ENCODE peak calls at places on chromosomes 12 and 14, in eight cellular contexts. U, V, L, Y, K, G, S and R are unnamed samples. For H3K9me3, the result is how much of the 10 kb centered on the place peaks cover.

GRCh38 chr12:110754101-110754793 is 11.6 kb upstream of the PPP1CC start:
- DNase-seq in U (no peak), V (no peak), L (no peak), Y (no peak), K (no peak), G (no peak), S (no peak), R (no peak)

GRCh38 chr14:102088012-102088792 is 1.4 kb upstream of the HSP90AA1 start:
- DNase-seq in U (no peak), V (peak), L (peak), Y (no peak), K (no peak), G (no peak), S (peak), R (no peak)

GRCh38 chr14:55845963-55846851 is 266.2 kb downstream of the KTN1 start:
- DNase-seq in U (peak), V (no peak), L (no peak), Y (no peak), K (no peak), G (no peak), S (no peak), R (no peak)

GRCh38 chr12:79422060-79422812 is 268.5 kb downstream of the PAWR start:
- DNase-seq in U (peak), V (no peak), L (no peak), Y (no peak), K (no peak), G (no peak), S (no peak), R (peak)

GRCh38 chr12:132169376-132169775 is 25.1 kb downstream of the NOC4L start:
- DNase-seq in U (no peak), V (no peak), L (no peak), Y (no peak), K (no peak), G (no peak), S (no peak), R (no peak)

GRCh38 chr12:29428630-29429029 is 47.7 kb upstream of the ERGIC2 start:
- DNase-seq in U (no peak), V (no peak), L (peak), Y (peak), K (no peak), G (peak), S (peak), R (peak)

GRCh38 chr14:100899841-100900771 is 3.4 kb downstream of the RTL1 start:
- DNase-seq in U (peak), V (no peak), L (no peak), Y (no peak), K (no peak), G (no peak), S (no peak), R (no peak)

GRCh38 chr14:74619672-74620131 is 7.7 kb upstream of the LTBP2 start:
- DNase-seq in U (peak), V (no peak), L (peak), Y (peak), K (no peak), G (peak), S (no peak), R (peak)

GRCh38 chr14:75223664-75224154 is 47.3 kb upstream of the TMED10 start:
- DNase-seq in U (no peak), V (peak), L (no peak), Y (peak), K (peak), G (no peak), S (peak), R (no peak)

GRCh38 chr12:61291647-61292046 is 968.6 kb upstream of the USP15 start:
- DNase-seq in U (no peak), V (no peak), L (peak), Y (no peak), K (no peak), G (no peak), S (no peak), R (peak)

GRCh38 chr14:70920608-70921007 is 13.3 kb downstream of the PCNX1 start:
- DNase-seq in U (no peak), V (no peak), L (peak), Y (no peak), K (no peak), G (no peak), S (no peak), R (no peak)

GRCh38 chr12:132517740-132518100 is 27.8 kb downstream of the FBRSL1 start:
- DNase-seq in U (no peak), V (no peak), L (no peak), Y (no peak), K (no peak), G (no peak), S (no peak), R (no peak)

GRCh38 chr12:81257952-81258551 is 180.2 kb downstream of the ACSS3 start:
- DNase-seq in U (peak), V (peak), L (peak), Y (peak), K (peak), G (peak), S (no peak), R (peak)

GRCh38 chr14:92507174-92507768 is 6.3 kb upstream of the RIN3 start:
- DNase-seq in U (no peak), V (peak), L (peak), Y (no peak), K (peak), G (no peak), S (peak), R (no peak)

GRCh38 chr14:63323148-63323547 is 4.4 kb upstream of the GPHB5 start:
- DNase-seq in U (no peak), V (no peak), L (peak), Y (no peak), K (no peak), G (no peak), S (no peak), R (no peak)

GRCh38 chr14:69636051-69636639 is 24.7 kb downstream of the SUSD6 start:
- DNase-seq in U (no peak), V (peak), L (no peak), Y (no peak), K (no peak), G (no peak), S (no peak), R (no peak)

GRCh38 chr12:96036765-96037455 is 1.5 kb upstream of the LTA4H start:
- DNase-seq in U (no peak), V (no peak), L (peak), Y (peak), K (no peak), G (peak), S (no peak), R (peak)

GRCh38 chr12:473198-473597 is 13.5 kb downstream of the B4GALNT3 start:
- DNase-seq in U (no peak), V (no peak), L (no peak), Y (no peak), K (no peak), G (no peak), S (no peak), R (no peak)

GRCh38 chr14:83923836-83924235 is 1606.1 kb upstream of the FLRT2 start:
- DNase-seq in U (no peak), V (no peak), L (no peak), Y (no peak), K (no peak), G (no peak), S (no peak), R (no peak)

GRCh38 chr12:3568695-3569094 is 77.7 kb downstream of the PRMT8 start:
- DNase-seq in U (no peak), V (no peak), L (no peak), Y (no peak), K (no peak), G (no peak), S (no peak), R (no peak)

GRCh38 chr12:21118760-21119159 is 12.2 kb upstream of the SLCO1B1 start:
- DNase-seq in U (no peak), V (no peak), L (no peak), Y (no peak), K (no peak), G (no peak), S (no peak), R (no peak)

GRCh38 chr14:24334431-24335271 is at the start of gene ADCY4:
- DNase-seq in U (no peak), V (no peak), L (no peak), Y (no peak), K (no peak), G (no peak), S (no peak), R (no peak)

GRCh38 chr12:21300632-21301031 is 34.1 kb downstream of the SLCO1A2 start:
- DNase-seq in U (no peak), V (no peak), L (no peak), Y (no peak), K (no peak), G (no peak), S (no peak), R (no peak)

GRCh38 chr14:67514650-67515385 is 18.3 kb upstream of the PLEKHH1 start:
- DNase-seq in U (no peak), V (peak), L (no peak), Y (peak), K (peak), G (peak), S (no peak), R (peak)

GRCh38 chr12:116718578-116719454 is 19.1 kb downstream of the SPRING1 start:
- DNase-seq in U (no peak), V (no peak), L (no peak), Y (peak), K (no peak), G (peak), S (no peak), R (peak)

GRCh38 chr14:101851716-101852395 is 90.3 kb downstream of the PPP2R5C start:
- DNase-seq in U (no peak), V (no peak), L (no peak), Y (no peak), K (no peak), G (no peak), S (no peak), R (no peak)

GRCh38 chr12:12499909-12500604 is 62.6 kb downstream of the DUSP16 start:
- DNase-seq in U (no peak), V (no peak), L (no peak), Y (no peak), K (no peak), G (no peak), S (no peak), R (no peak)

GRCh38 chr12:59972941-59973340 is 377.1 kb downstream of the SLC16A7 start:
- DNase-seq in U (peak), V (no peak), L (peak), Y (peak), K (no peak), G (peak), S (no peak), R (peak)

GRCh38 chr14:99537399-99537798 is 56.2 kb downstream of the CCNK start:
- DNase-seq in U (no peak), V (no peak), L (peak), Y (peak), K (no peak), G (peak), S (no peak), R (peak)

GRCh38 chr12:34291426-34291901 is 269.2 kb downstream of the ALG10 start:
- DNase-seq in U (no peak), V (no peak), L (no peak), Y (no peak), K (no peak), G (no peak), S (no peak), R (no peak)

GRCh38 chr14:93987815-93988476 is 9.2 kb upstream of the CCDC197 start:
- DNase-seq in U (no peak), V (no peak), L (no peak), Y (no peak), K (no peak), G (no peak), S (no peak), R (no peak)

GRCh38 chr14:99038401-99038800 is 233.6 kb downstream of the BCL11B start:
- DNase-seq in U (no peak), V (no peak), L (peak), Y (no peak), K (no peak), G (peak), S (no peak), R (peak)

GRCh38 chr12:16076553-16076952 is 165.4 kb downstream of the DERA start:
- DNase-seq in U (peak), V (peak), L (peak), Y (peak), K (peak), G (no peak), S (no peak), R (peak)

GRCh38 chr12:115354007-115354452 is 670.1 kb upstream of the TBX3 start:
- DNase-seq in U (peak), V (no peak), L (peak), Y (peak), K (no peak), G (peak), S (no peak), R (peak)

GRCh38 chr12:115354476-115354890 is 670.5 kb upstream of the TBX3 start:
- DNase-seq in U (no peak), V (no peak), L (no peak), Y (peak), K (peak), G (no peak), S (peak), R (no peak)

GRCh38 chr12:115357681-115358080 is 673.7 kb upstream of the TBX3 start:
- DNase-seq in U (no peak), V (no peak), L (no peak), Y (no peak), K (no peak), G (no peak), S (no peak), R (no peak)

GRCh38 chr12:115353467-115353866 is 669.5 kb upstream of the TBX3 start:
- DNase-seq in U (no peak), V (no peak), L (no peak), Y (no peak), K (no peak), G (no peak), S (no peak), R (no peak)

DNA sequence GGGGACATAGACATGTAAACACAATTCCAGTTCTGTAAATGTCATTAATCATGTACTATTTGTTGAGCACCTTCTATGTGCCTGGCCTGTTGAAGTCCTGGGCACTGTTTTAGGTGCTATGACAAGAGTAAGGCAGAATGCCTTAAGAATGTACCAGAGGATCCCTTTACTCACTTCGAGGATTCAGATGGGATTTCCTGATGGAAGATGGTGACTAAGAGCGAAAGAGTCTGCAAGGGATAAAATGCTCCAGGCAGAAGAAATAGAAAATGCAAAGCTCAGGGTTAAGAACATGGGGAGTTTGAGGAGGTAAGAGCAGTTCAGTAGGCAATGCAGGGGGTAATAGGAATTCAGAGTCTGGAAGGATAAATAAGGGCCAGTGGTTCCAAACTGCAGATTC is 671.3 kb upstream of the TBX3 start:
- DNase-seq in U (no peak), V (no peak), L (peak), Y (peak), K (no peak), G (no peak), S (no peak), R (peak)
- H3K4me2 ChIP-seq in U (no peak), V (no peak), L (no peak), Y (no peak), K (no peak), G (no peak), S (no peak), R (no peak)

GRCh38 chr12:52879394-52880351 is 25.2 kb downstream of the KRT8 start:
- DNase-seq in U (peak), V (peak), L (peak), Y (peak), K (peak), G (peak), S (no peak), R (peak)

GRCh38 chr12:52878507-52879393 is 26.1 kb downstream of the KRT8 start:
- DNase-seq in U (no peak), V (no peak), L (no peak), Y (no peak), K (no peak), G (no peak), S (no peak), R (no peak)

GRCh38 chr12:52890417-52890816 is 14.5 kb downstream of the KRT8 start:
- DNase-seq in U (no peak), V (no peak), L (no peak), Y (no peak), K (no peak), G (no peak), S (no peak), R (no peak)

DNA sequence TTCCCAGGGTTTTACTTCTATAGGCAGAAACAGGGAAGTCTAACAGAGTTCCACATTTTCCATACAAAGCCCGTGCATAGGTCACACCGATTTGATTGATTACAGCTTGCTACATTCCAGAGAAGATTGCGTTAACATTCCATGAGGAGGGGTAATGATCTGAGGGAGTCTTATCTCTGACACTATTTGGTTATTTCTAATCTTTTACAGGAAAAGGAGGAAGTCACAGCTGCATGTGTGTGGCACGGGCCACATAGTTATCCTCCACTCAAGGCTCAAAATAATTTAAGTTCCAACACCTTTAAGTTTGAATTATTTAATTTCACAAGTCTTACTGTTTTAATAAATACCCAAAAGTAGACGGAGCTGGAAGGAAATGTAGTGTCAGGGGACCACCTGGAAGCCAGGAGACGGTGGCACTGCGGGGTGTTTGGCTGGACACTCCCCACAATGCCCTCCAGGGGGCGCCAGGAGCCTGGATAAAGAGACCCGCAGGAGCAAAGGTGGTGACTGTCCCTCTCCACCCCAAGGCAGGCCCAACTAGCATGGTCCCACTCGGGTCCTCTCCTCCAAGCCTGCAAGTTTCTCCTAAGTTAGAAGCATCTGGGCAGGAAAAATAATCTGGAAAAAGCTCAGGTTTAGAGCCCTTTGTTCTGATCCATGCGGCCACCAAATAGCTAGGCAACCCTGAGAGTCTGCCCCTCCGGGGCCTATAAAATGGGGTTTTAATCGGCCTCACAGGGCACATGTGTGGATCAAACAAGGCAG is 20.2 kb downstream of the KRT8 start:
- DNase-seq in U (peak), V (peak), L (no peak), Y (peak), K (peak), G (no peak), S (no peak), R (peak)
- H2AFZ ChIP-seq in U (peak), V (no peak), L (no peak), Y (peak), K (no peak), G (no peak), S (no peak), R (no peak)

GRCh38 chr14:106222736-106223135 is 696.4 kb downstream of the TMEM121 start:
- DNase-seq in U (no peak), V (no peak), L (no peak), Y (no peak), K (no peak), G (no peak), S (no peak), R (no peak)

GRCh38 chr14:106215229-106215628 is 688.8 kb downstream of the TMEM121 start:
- DNase-seq in U (no peak), V (no peak), L (no peak), Y (no peak), K (no peak), G (no peak), S (no peak), R (no peak)

GRCh38 chr14:106218189-106218588 is 691.8 kb downstream of the TMEM121 start:
- DNase-seq in U (no peak), V (no peak), L (no peak), Y (no peak), K (peak), G (no peak), S (peak), R (no peak)
- H3K9me3 ChIP-seq in U (under half), V (under half), L (under half), Y (under half), K (under half), G (under half), S (under half), R (under half)

GRCh38 chr14:22622220-22622619 is 21.9 kb downstream of the OR6J1 start:
- DNase-seq in U (no peak), V (no peak), L (peak), Y (peak), K (no peak), G (peak), S (no peak), R (peak)
- H3K4me2 ChIP-seq in U (no peak), V (no peak), L (no peak), Y (peak), K (no peak), G (peak), S (no peak), R (no peak)

GRCh38 chr12:67483871-67484554 is 164.5 kb upstream of the DYRK2 start:
- DNase-seq in U (no peak), V (no peak), L (peak), Y (no peak), K (peak), G (no peak), S (peak), R (no peak)
- H2AFZ ChIP-seq in U (no peak), V (peak), L (no peak), Y (no peak), K (peak), G (no peak), S (no peak), R (no peak)

GRCh38 chr14:104295681-104296387 is 157.4 kb downstream of the KIF26A start:
- DNase-seq in U (no peak), V (no peak), L (no peak), Y (no peak), K (no peak), G (no peak), S (no peak), R (no peak)
- H3K9me3 ChIP-seq in U (under half), V (under half), L (under half), Y (half or more), K (under half), G (under half), S (under half), R (under half)

DNA sequence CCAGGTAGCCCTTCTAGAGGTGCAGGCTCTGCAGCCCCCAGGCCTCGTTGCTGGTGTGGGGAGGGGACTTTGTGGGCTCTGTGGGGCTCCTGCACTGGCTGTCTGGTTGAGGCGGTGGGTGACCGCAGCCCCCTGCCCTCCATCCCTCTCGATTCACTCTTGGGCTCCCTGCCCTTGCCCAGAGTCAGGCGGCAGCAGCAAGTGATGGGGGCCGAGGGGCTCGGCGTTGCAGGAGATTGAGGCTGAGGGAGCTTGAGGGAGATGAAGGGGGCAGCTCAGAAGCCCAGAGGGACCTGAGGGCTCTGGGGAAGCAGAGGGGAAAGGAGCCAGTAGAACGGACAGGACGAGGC is 9.5 kb upstream of the LRTM2 start:
- DNase-seq in U (no peak), V (no peak), L (no peak), Y (no peak), K (no peak), G (no peak), S (no peak), R (no peak)
- H3K4me2 ChIP-seq in U (peak), V (no peak), L (no peak), Y (no peak), K (no peak), G (peak), S (no peak), R (no peak)